ENCODE peak calls at places on chromosomes 4 and X, in nine cellular contexts. S is tibial artery, H is cardiac fibroblast, L is D721Med, N is IMR-90, U is pancreas, O is PC-3, V is foreskin fibroblast, Y is uterus. R is an unnamed sample.

GRCh38 chr4:77619408-77619807 is 13.8 kb downstream of the CXCL13 start:
- DNase-seq in V (no peak), H (no peak), Y (no peak), N (no peak), S (no peak), O (no peak), U (no peak), L (no peak), R (peak)

GRCh38 chrX:107747596-107748161 is 27.9 kb downstream of the TSC22D3 start:
- DNase-seq in S (peak), Y (peak), N (peak), V (peak), L (no peak), O (peak), U (no peak), H (peak), R (peak)

GRCh38 chrX:104118765-104119164 is 6.4 kb downstream of the ZCCHC18 start:
- DNase-seq in S (no peak), V (no peak), N (no peak), O (no peak), H (no peak), L (no peak), Y (no peak), U (no peak), R (no peak)

GRCh38 chr4:157291071-157291470 is 70.5 kb downstream of the GRIA2 start:
- DNase-seq in O (peak), U (no peak), L (no peak), Y (no peak), V (peak), H (no peak), N (no peak), S (no peak), R (no peak)

GRCh38 chr4:41363384-41363981 is 106.8 kb downstream of the UCHL1 start:
- DNase-seq in S (peak), H (peak), O (peak), N (no peak), U (no peak), V (peak), Y (peak), L (no peak), R (peak)

GRCh38 chr4:114890773-114891172 is 222.6 kb downstream of the NDST4 start:
- DNase-seq in V (no peak), H (no peak), S (no peak), Y (no peak), N (no peak), O (no peak), U (no peak), L (no peak), R (peak)

GRCh38 chr4:72899214-72899613 is 170.3 kb downstream of the COX18 start:
- DNase-seq in H (no peak), L (no peak), U (no peak), V (no peak), N (no peak), Y (no peak), O (no peak), S (no peak), R (no peak)

GRCh38 chrX:15204130-15204751 is 65.6 kb downstream of the ASB9 start:
- DNase-seq in O (no peak), S (no peak), L (no peak), U (no peak), H (no peak), V (no peak), N (no peak), Y (no peak), R (no peak)

GRCh38 chr4:184599492-184600135 is 49.6 kb downstream of the CASP3 start:
- DNase-seq in O (peak), S (no peak), V (peak), H (peak), N (peak), U (no peak), L (no peak), Y (no peak), R (peak)

GRCh38 chr4:91764085-91764484 is 539.7 kb upstream of the GRID2 start:
- DNase-seq in H (no peak), S (no peak), L (no peak), V (no peak), N (no peak), O (no peak), U (no peak), Y (no peak), R (no peak)

GRCh38 chr4:181670506-181670905 is 572.7 kb upstream of the TENM3 start:
- DNase-seq in H (no peak), U (no peak), O (no peak), N (no peak), Y (no peak), L (no peak), S (no peak), V (no peak), R (no peak)

GRCh38 chrX:73446831-73447230 is at the start of gene CDX4:
- DNase-seq in L (no peak), Y (no peak), N (no peak), S (no peak), H (no peak), V (no peak), O (no peak), U (no peak), R (no peak)

GRCh38 chr4:15003441-15003890 is 1.2 kb downstream of the CPEB2 start:
- DNase-seq in L (no peak), Y (peak), U (peak), V (peak), O (peak), S (peak), N (peak), H (peak), R (peak)

GRCh38 chrX:10633722-10634121 is 13.3 kb upstream of the MID1 start:
- DNase-seq in S (peak), Y (peak), H (peak), L (no peak), O (peak), U (no peak), V (peak), N (peak), R (peak)

GRCh38 chrX:32778965-32779364 is 432.4 kb downstream of the DMD start:
- DNase-seq in V (no peak), L (no peak), N (no peak), S (no peak), H (no peak), U (no peak), Y (no peak), O (no peak), R (no peak)

GRCh38 chrX:2811271-2811670 is 17.5 kb upstream of the GYG2 start:
- DNase-seq in S (no peak), O (no peak), N (no peak), L (no peak), Y (no peak), H (peak), V (no peak), U (no peak), R (no peak)

GRCh38 chr4:101730291-101731117 is 60.0 kb upstream of the BANK1 start:
- DNase-seq in O (peak), H (peak), U (peak), Y (peak), L (no peak), N (peak), V (peak), S (peak), R (peak)
- TF ChIP-seq CTCF in O (peak), H (peak), U (peak), Y (peak), L (peak), N (peak), V (peak), S (peak), R (peak)

GRCh38 chrX:70446380-70447350 is 2.0 kb downstream of the DLG3 start:
- DNase-seq in Y (no peak), N (no peak), L (no peak), S (no peak), O (no peak), H (no peak), V (no peak), U (no peak), R (no peak)

GRCh38 chrX:70445197-70445656 is 592 bp downstream of the DLG3 start:
- DNase-seq in H (no peak), U (no peak), O (no peak), Y (no peak), N (no peak), S (no peak), V (no peak), L (no peak), R (no peak)

GRCh38 chrX:70442224-70442623 is 2.4 kb upstream of the DLG3 start:
- DNase-seq in S (no peak), U (no peak), O (no peak), L (no peak), V (no peak), H (no peak), N (no peak), Y (no peak), R (no peak)

GRCh38 chrX:70445876-70446275 is 1.2 kb downstream of the DLG3 start:
- DNase-seq in V (no peak), L (no peak), N (no peak), S (no peak), U (no peak), O (no peak), Y (no peak), H (no peak), R (no peak)

GRCh38 chrX:70444326-70445196 is at the start of gene DLG3:
- DNase-seq in L (peak), V (no peak), H (peak), O (peak), S (no peak), Y (no peak), N (peak), U (no peak), R (peak)
- TF ChIP-seq CTCF in L (no peak), V (no peak), H (no peak), O (no peak), S (no peak), Y (no peak), N (no peak), U (no peak), R (no peak)

DNA sequence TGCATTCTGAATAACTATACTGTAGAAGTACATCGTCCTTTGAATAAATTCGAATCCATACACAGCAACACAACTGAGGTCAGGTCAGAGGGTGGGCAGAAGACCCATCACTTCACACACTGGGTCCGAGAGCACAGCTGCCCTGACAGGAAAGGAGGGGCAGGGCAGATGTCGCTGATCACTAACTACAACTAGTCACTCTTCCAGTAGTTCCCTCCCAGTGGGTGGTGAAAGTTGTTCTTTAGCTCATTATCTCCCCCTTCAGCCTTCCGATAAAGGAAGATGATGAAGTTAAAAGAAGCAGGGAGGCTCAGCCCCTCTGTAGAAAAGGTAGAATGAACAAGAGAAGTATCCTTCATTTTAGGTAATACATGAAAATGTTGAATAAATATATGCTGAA is 278.9 kb downstream of the INPP4B start:
- DNase-seq in U (no peak), V (no peak), O (peak), N (no peak), H (no peak), Y (no peak), S (no peak), L (no peak), R (no peak)
- TF ChIP-seq CTCF in U (no peak), V (no peak), O (no peak), N (no peak), H (no peak), Y (no peak), S (no peak), L (no peak), R (no peak)

GRCh38 chrX:154013614-154014360 is 5.9 kb downstream of the IRAK1 start:
- DNase-seq in L (peak), U (no peak), S (no peak), N (peak), H (peak), V (no peak), O (peak), Y (no peak), R (peak)
- TF ChIP-seq CTCF in L (peak), U (peak), S (peak), N (peak), H (peak), V (peak), O (peak), Y (peak), R (peak)

DNA sequence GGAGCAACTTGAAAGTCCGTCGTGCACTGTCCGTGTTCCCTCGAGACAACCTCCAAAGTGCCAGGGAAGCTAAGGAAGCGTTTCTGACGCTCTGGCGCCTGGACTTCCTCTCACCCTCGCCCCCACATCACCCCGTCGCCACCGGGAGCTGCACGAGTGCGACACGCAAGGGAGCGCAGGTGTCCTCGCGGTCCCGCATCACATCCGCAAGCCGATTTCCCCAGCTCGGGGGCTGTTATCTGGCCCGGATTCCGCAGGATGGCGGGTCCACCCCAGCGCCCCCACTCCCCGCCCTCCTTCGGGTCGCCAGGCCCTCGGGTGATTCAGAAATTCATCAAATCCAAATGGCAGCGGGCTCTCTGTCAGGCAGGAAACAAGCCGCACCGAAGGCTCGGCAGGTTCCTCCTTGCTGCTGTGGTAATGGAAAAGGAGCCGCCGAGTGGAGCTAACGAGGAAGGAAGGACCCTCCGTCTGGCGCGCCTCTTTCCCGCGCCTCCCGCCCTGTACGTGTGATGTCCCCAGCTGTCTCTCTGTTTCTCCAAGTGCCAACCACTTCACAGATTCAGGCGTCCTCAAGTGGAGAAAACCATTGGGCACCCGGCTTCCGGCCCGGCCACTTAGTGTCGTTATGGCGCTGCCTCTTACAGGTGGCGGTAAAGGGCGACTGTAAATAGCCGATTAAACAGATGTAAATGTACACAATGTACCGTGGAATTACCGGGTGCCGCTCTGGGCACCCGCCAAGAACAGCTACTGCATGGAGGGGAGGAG is 901 bp upstream of the SETD7 start:
- DNase-seq in S (peak), O (peak), Y (peak), H (peak), U (peak), L (no peak), N (no peak), V (no peak), R (peak)
- TF ChIP-seq CTCF in S (no peak), O (peak), Y (no peak), H (no peak), U (no peak), L (no peak), N (no peak), V (no peak), R (no peak)

GRCh38 chr4:111631157-111631999 is 513.9 kb upstream of the FAM241A start:
- DNase-seq in O (peak), H (peak), L (no peak), Y (no peak), N (peak), V (no peak), S (no peak), U (no peak), R (peak)
- TF ChIP-seq CTCF in O (peak), H (peak), L (peak), Y (no peak), N (peak), V (peak), S (no peak), U (peak), R (peak)

GRCh38 chr4:176377705-176378302 is 58.0 kb downstream of the SPCS3 start:
- DNase-seq in U (no peak), Y (no peak), H (peak), O (peak), S (no peak), N (peak), L (no peak), V (no peak), R (peak)
- TF ChIP-seq CTCF in U (no peak), Y (peak), H (peak), O (peak), S (no peak), N (peak), L (peak), V (peak), R (peak)

GRCh38 chr4:2180410-2180809 is 61.5 kb downstream of the HAUS3 start:
- DNase-seq in O (no peak), N (no peak), H (no peak), S (no peak), U (no peak), V (no peak), Y (no peak), L (no peak), R (no peak)

GRCh38 chr4:2186865-2187172 is 55.1 kb downstream of the HAUS3 start:
- DNase-seq in N (no peak), O (no peak), L (no peak), V (no peak), Y (no peak), U (no peak), S (no peak), H (no peak), R (no peak)

GRCh38 chr4:2182981-2183380 is 58.9 kb downstream of the HAUS3 start:
- DNase-seq in V (no peak), L (no peak), H (peak), O (no peak), Y (no peak), N (peak), U (no peak), S (no peak), R (peak)

GRCh38 chr4:2183394-2183793 is 58.5 kb downstream of the HAUS3 start:
- DNase-seq in L (no peak), H (peak), O (no peak), S (no peak), V (no peak), U (no peak), N (no peak), Y (no peak), R (no peak)

DNA sequence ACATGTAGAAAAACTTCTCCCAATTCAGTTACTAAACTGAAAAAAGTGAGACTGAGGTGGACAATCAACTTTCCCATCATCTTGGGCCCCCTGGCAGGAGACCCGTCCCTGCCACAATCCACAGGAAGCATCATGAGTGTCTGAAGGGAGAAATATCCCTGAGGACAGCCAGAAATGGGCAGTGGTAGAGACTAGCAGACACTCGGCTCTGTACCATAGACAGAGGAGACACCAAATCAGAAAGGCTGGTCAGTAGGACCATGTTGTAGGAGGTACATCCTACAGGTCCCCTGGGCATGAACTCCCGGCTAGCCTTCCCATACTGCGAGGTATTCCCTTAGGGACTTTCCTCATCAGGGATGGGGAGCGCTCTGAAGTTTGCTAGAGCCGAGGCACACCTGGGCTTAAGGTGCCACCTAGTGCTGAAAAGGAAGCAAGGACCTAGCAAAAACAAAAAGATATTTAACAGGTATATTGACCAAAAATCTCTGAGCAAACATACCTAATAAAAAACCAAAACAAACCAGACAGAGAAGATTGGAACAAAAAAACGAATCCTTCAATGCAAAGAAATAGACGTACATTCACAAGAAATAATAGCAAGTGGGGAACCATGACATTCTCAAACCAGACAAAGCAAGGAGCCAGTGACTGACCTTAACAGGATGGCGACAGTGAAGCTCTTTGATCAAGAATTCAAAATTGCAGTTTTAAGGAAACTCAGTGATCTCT is 55.6 kb downstream of the HAUS3 start:
- DNase-seq in S (no peak), N (peak), L (no peak), V (no peak), O (peak), U (peak), Y (no peak), H (peak), R (peak)
- TF ChIP-seq CTCF in S (no peak), N (peak), L (peak), V (peak), O (peak), U (peak), Y (no peak), H (peak), R (peak)

DNA sequence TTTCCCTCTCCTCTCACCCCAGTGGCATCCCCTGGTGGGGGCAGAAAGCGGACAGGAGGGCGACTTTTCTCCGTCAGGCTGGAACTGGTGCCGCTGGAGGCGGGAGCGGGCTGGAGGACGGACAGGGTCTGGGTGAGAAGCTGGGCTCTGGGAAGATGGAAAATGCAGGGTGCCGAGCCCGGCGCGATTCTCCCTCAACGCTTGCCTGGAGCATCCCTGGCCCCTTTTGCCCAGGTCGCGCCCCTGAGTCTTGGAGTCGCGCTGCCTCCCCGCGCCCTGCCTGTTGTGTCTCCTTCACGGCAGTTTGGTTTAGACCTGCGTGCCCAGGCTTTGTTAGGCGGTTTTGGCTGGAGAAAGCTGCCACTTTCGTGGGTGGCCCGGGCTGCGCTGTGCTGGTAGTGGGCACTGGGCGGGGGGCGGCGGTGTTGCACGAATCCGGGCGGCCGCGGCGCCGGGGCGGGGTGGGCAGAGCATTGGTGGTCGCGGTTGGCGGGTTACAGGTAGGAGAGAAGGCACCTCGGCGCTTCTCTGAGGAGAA is 2.0 kb downstream of the ADGRL3 start:
- DNase-seq in V (no peak), N (no peak), L (no peak), U (no peak), S (peak), Y (no peak), O (peak), H (peak), R (peak)
- TF ChIP-seq CTCF in V (no peak), N (no peak), L (no peak), U (no peak), S (peak), Y (no peak), O (peak), H (peak), R (no peak)

R was measured in MCF 10A.